ENCODE peak calls at places on chromosome 11, in four cellular contexts. W, M, V and T are unnamed samples.

GRCh38 chr11:119509969-119510401 is 87.0 kb upstream of the THY1 start:
- DNase-seq in W (no peak), M (no peak), V (peak; percentile 80), T (no peak)

GRCh38 chr11:2779981-2780849 is 80.4 kb upstream of the KCNQ1OT1 start:
- DNase-seq in W (no peak), M (peak; percentile 28), V (no peak), T (no peak)

GRCh38 chr11:108906329-108906728 is 241.5 kb downstream of the DDX10 start:
- DNase-seq in W (no peak), M (no peak), V (peak; percentile 91), T (no peak)

GRCh38 chr11:125968363-125968762 is 22.5 kb downstream of the VSIG10L2 start:
- DNase-seq in W (no peak), M (no peak), V (peak; percentile 51), T (no peak)

GRCh38 chr11:19952101-19952605 is 208.1 kb downstream of the DBX1 start:
- DNase-seq in W (peak; percentile 51), M (no peak), V (no peak), T (no peak)

GRCh38 chr11:7422544-7423331 is 62.6 kb upstream of the OLFML1 start:
- DNase-seq in W (no peak), M (no peak), V (no peak), T (no peak)

GRCh38 chr11:124536520-124536919 is 6.9 kb downstream of the OR8B12 start:
- DNase-seq in W (peak; percentile 98), M (peak; percentile 93), V (peak; percentile 58), T (no peak)

GRCh38 chr11:30049214-30049613 is 32.4 kb upstream of the KCNA4 start:
- DNase-seq in W (peak; percentile 2), M (no peak), V (no peak), T (no peak)

GRCh38 chr11:68167474-68167873 is 45.6 kb downstream of the KMT5B start:
- DNase-seq in W (no peak), M (no peak), V (no peak), T (no peak)

GRCh38 chr11:122181893-122182292 is 65.9 kb upstream of the BLID start:
- DNase-seq in W (no peak), M (no peak), V (no peak), T (no peak)

GRCh38 chr11:29310016-29310415 is 706.8 kb downstream of the KCNA4 start:
- DNase-seq in W (no peak), M (no peak), V (peak; percentile 54), T (no peak)

GRCh38 chr11:107565219-107565937 is at the start of gene ALKBH8:
- DNase-seq in W (peak; percentile 82), M (peak; percentile 74), V (peak; percentile 82), T (no peak)
- H3K23ac ChIP-seq in W (no peak within 1 kb of the TSS), M (no peak within 1 kb of the TSS), V (no peak within 1 kb of the TSS), T (peak within 1 kb of the TSS; percentile 2)

GRCh38 chr11:48005133-48005532 is 24.8 kb downstream of the PTPRJ start:
- DNase-seq in W (no peak), M (no peak), V (no peak), T (no peak)
- H3K23ac ChIP-seq in W (no peak overlapping the region), M (no peak overlapping the region), V (no peak overlapping the region), T (no peak overlapping the region)

DNA sequence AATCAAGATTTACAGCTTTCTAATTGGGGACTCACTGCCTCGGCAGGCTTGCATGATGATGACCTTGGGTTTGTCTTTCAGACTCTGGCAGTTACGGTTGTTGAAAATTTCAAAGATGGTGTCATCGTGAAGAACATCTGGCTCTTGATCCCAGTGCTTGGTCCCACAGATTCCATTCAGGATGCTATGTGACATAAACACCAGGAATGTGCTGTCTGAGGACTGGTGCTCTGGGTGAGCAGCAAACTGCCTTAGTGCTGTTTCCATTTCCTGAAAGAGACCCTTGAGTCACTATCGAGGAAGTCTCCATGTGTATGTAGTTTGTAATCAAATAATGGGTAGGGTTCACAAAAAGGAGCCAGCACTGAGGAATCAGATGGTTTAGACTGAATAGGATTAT is 7.1 kb downstream of the CASP12 start:
- DNase-seq in W (no peak), M (no peak), V (peak; percentile 62), T (no peak)
- H3K23ac ChIP-seq in W (no peak overlapping the region), M (no peak overlapping the region), V (no peak overlapping the region), T (no peak overlapping the region)

GRCh38 chr11:62732830-62733229 is 4.5 kb downstream of the TTC9C start:
- DNase-seq in W (peak; percentile 52), M (no peak), V (peak; percentile 69), T (no peak)

GRCh38 chr11:62737196-62737595 is 8.9 kb downstream of the TTC9C start:
- DNase-seq in W (no peak), M (no peak), V (no peak), T (no peak)
- H3K23ac ChIP-seq in W (no peak overlapping the region), M (no peak overlapping the region), V (no peak overlapping the region), T (no peak overlapping the region)

GRCh38 chr11:62611705-62612365 is 740 bp downstream of the EML3 start:
- DNase-seq in W (peak; percentile 59), M (peak; percentile 60), V (peak; percentile 71), T (no peak)
- H3K23ac ChIP-seq in W (peak overlapping the region; percentile 98), M (no peak overlapping the region), V (no peak overlapping the region), T (peak overlapping the region; percentile 70)

GRCh38 chr11:36007127-36007824 is 63.4 kb downstream of the LDLRAD3 start:
- DNase-seq in W (peak; percentile 67), M (no peak), V (no peak), T (no peak)
- H3K23ac ChIP-seq in W (no peak overlapping the region), M (no peak overlapping the region), V (no peak overlapping the region), T (no peak overlapping the region)